ENCODE peak calls at places on chromosomes 2 and 18, in ten cellular contexts. Y, L, C, W, E, D, G, X, V and Q are unnamed samples.

GRCh38 chr2:62222674-62223073 is 26.8 kb downstream of the B3GNT2 start:
- DNase-seq in X (no peak), G (no peak), W (no peak), Y (no peak), E (peak), V (no peak), C (no peak), L (no peak), D (no peak), Q (no peak)

GRCh38 chr18:24972577-24972976 is 379.4 kb downstream of the ZNF521 start:
- DNase-seq in L (no peak), V (no peak), C (no peak), G (no peak), X (no peak), Y (no peak), W (no peak), D (no peak), E (no peak), Q (no peak)

GRCh38 chr18:13003466-13003896 is 12.3 kb downstream of the CEP192 start:
- DNase-seq in E (no peak), Y (no peak), V (peak), G (no peak), D (peak), X (no peak), L (peak), C (peak), W (no peak), Q (peak)

GRCh38 chr2:17319090-17319489 is 199.2 kb downstream of the RAD51AP2 start:
- DNase-seq in C (no peak), E (no peak), W (no peak), X (no peak), G (no peak), D (no peak), Y (no peak), V (no peak), L (no peak), Q (no peak)

GRCh38 chr2:165970663-165971062 is 17.1 kb upstream of the TTC21B start:
- DNase-seq in G (no peak), Y (no peak), V (no peak), L (no peak), X (no peak), D (no peak), C (no peak), E (no peak), W (no peak), Q (no peak)

GRCh38 chr2:240200230-240201051 is 60.0 kb upstream of the OTOS start:
- DNase-seq in V (no peak), G (no peak), Y (no peak), E (no peak), C (no peak), D (peak), W (no peak), X (no peak), L (no peak), Q (no peak)

GRCh38 chr2:217065695-217066405 is 206.0 kb upstream of the TNP1 start:
- DNase-seq in L (no peak), D (peak), V (no peak), E (no peak), C (peak), G (no peak), Y (no peak), X (no peak), W (no peak), Q (no peak)

GRCh38 chr2:102304268-102304667 is 7.1 kb upstream of the IL1RL1 start:
- DNase-seq in E (no peak), L (no peak), Y (no peak), D (peak), V (no peak), G (no peak), W (no peak), X (no peak), C (no peak), Q (no peak)

GRCh38 chr2:220034356-220035121 is 407.1 kb downstream of the SLC4A3 start:
- DNase-seq in G (no peak), V (no peak), D (peak), C (no peak), L (no peak), Y (no peak), E (no peak), W (no peak), X (no peak), Q (no peak)

GRCh38 chr2:43057026-43057741 is 169.2 kb downstream of the ZFP36L2 start:
- DNase-seq in Y (no peak), L (no peak), V (no peak), G (peak), E (no peak), W (no peak), X (no peak), D (no peak), C (no peak), Q (no peak)

GRCh38 chr2:158486970-158487325 is 30.2 kb downstream of the PKP4 start:
- DNase-seq in C (no peak), Y (no peak), G (no peak), D (peak), V (no peak), W (no peak), L (peak), E (no peak), X (no peak), Q (no peak)

GRCh38 chr2:53787255-53787910 is 539 bp downstream of the ERLEC1 start:
- DNase-seq in X (no peak), L (peak), V (peak), E (no peak), W (no peak), C (peak), G (no peak), D (peak), Y (no peak), Q (no peak)

GRCh38 chr18:73733806-73734314 is 413.8 kb downstream of the FBXO15 start:
- DNase-seq in L (no peak), E (no peak), X (no peak), C (no peak), D (no peak), W (no peak), G (no peak), Y (no peak), V (no peak), Q (no peak)

GRCh38 chr2:235843591-235844395 is 324.4 kb downstream of the GBX2 start:
- DNase-seq in G (peak), W (no peak), V (no peak), Y (no peak), L (no peak), C (no peak), D (no peak), X (no peak), E (no peak), Q (no peak)

GRCh38 chr2:45282646-45283045 is 273.4 kb upstream of the SIX2 start:
- DNase-seq in W (no peak), D (no peak), E (no peak), L (no peak), C (no peak), G (no peak), Y (no peak), X (no peak), V (no peak), Q (no peak)

GRCh38 chr2:227406177-227407031 is 18.7 kb upstream of the SCYGR1 start:
- DNase-seq in W (peak), G (peak), E (no peak), L (peak), V (peak), D (peak), C (peak), Y (no peak), X (no peak), Q (no peak)

GRCh38 chr2:143787674-143788073 is 658.5 kb downstream of the ARHGAP15 start:
- DNase-seq in L (no peak), D (no peak), W (no peak), V (no peak), X (no peak), G (no peak), C (no peak), Y (no peak), E (no peak), Q (no peak)

GRCh38 chr18:1392046-1392445 is 487.4 kb downstream of the ADCYAP1 start:
- DNase-seq in E (no peak), Y (no peak), D (no peak), C (no peak), X (no peak), L (no peak), G (no peak), W (no peak), V (no peak), Q (no peak)

GRCh38 chr2:80002112-80002511 is 302.4 kb downstream of the LRRTM1 start:
- DNase-seq in Y (no peak), C (no peak), G (no peak), E (no peak), V (no peak), L (no peak), W (no peak), D (no peak), X (no peak), Q (no peak)

GRCh38 chr2:9279426-9279825 is 72.8 kb downstream of the ASAP2 start:
- DNase-seq in E (no peak), C (no peak), W (no peak), V (no peak), D (no peak), L (no peak), Y (no peak), G (no peak), X (no peak), Q (no peak)

GRCh38 chr18:11729556-11729955 is 40.5 kb downstream of the GNAL start:
- DNase-seq in G (no peak), D (no peak), V (no peak), L (no peak), E (no peak), C (no peak), Y (no peak), W (no peak), X (no peak), Q (no peak)

GRCh38 chr2:179745615-179746263 is 115.7 kb downstream of the ZNF385B start:
- DNase-seq in D (peak), V (no peak), G (no peak), L (no peak), X (no peak), W (no peak), C (no peak), Y (no peak), E (no peak), Q (no peak)

GRCh38 chr2:237264480-237265219 is 149.3 kb downstream of the COL6A3 start:
- DNase-seq in E (no peak), G (no peak), V (no peak), D (peak), L (no peak), W (no peak), X (no peak), Y (no peak), C (no peak), Q (no peak)

GRCh38 chr18:79524181-79525078 is 128.7 kb downstream of the NFATC1 start:
- DNase-seq in X (no peak), Y (no peak), C (no peak), D (no peak), V (peak), W (no peak), E (peak), G (no peak), L (no peak), Q (peak)

GRCh38 chr2:160329196-160329595 is 129.1 kb upstream of the ITGB6 start:
- DNase-seq in Y (no peak), W (no peak), X (no peak), V (no peak), D (no peak), C (no peak), E (no peak), L (no peak), G (no peak), Q (no peak)

GRCh38 chr2:19256239-19256638 is 102.2 kb downstream of the OSR1 start:
- DNase-seq in D (peak), W (no peak), C (peak), X (no peak), V (no peak), E (no peak), L (no peak), Y (no peak), G (no peak), Q (no peak)

GRCh38 chr2:15730545-15731212 is 139.0 kb downstream of the DDX1 start:
- DNase-seq in X (no peak), L (peak), W (peak), V (no peak), D (peak), Y (no peak), C (peak), G (peak), E (no peak), Q (no peak)

GRCh38 chr2:105510761-105511669 is 112.2 kb upstream of the FHL2 start:
- DNase-seq in X (no peak), W (no peak), C (peak), E (no peak), V (no peak), G (no peak), L (no peak), D (peak), Y (no peak), Q (no peak)

GRCh38 chr2:63699549-63699839 is 110.7 kb downstream of the MDH1 start:
- DNase-seq in C (no peak), E (no peak), G (no peak), V (no peak), L (no peak), D (peak), Y (no peak), X (no peak), W (no peak), Q (no peak)

GRCh38 chr18:55097406-55098170 is 138.3 kb upstream of the CCDC68 start:
- DNase-seq in D (peak), X (peak), E (no peak), W (no peak), G (no peak), L (no peak), Y (no peak), V (no peak), C (peak), Q (no peak)

GRCh38 chr18:48310999-48311398 is 98.2 kb downstream of the ZBTB7C start:
- DNase-seq in X (no peak), Y (no peak), L (no peak), G (no peak), E (no peak), C (no peak), D (no peak), W (no peak), V (no peak), Q (no peak)

GRCh38 chr18:54392621-54393023 is 34.9 kb downstream of the C18orf54 start:
- DNase-seq in X (no peak), Y (no peak), L (peak), C (peak), D (peak), E (no peak), W (no peak), V (peak), G (peak), Q (no peak)

GRCh38 chr2:230895536-230896345 is 29.3 kb downstream of the GPR55 start:
- DNase-seq in X (no peak), V (no peak), W (peak), D (no peak), E (no peak), C (no peak), Y (no peak), L (no peak), G (no peak), Q (no peak)

GRCh38 chr18:67551146-67551545 is 34.6 kb upstream of the DSEL start:
- DNase-seq in G (no peak), Y (no peak), D (no peak), C (no peak), W (no peak), V (no peak), L (no peak), E (no peak), X (no peak), Q (no peak)

GRCh38 chr2:71277536-71278103 is 50.7 kb upstream of the PAIP2B start:
- DNase-seq in V (peak), E (peak), L (peak), Y (no peak), G (peak), C (peak), D (peak), X (no peak), W (peak), Q (no peak)

GRCh38 chr2:232375164-232375563 is 3.4 kb upstream of the ALPP start:
- DNase-seq in W (no peak), C (no peak), V (no peak), G (no peak), D (no peak), X (no peak), Y (no peak), L (no peak), E (no peak), Q (no peak)

GRCh38 chr18:2907459-2908145 is 60.8 kb downstream of the EMILIN2 start:
- DNase-seq in D (peak), L (no peak), C (no peak), V (peak), E (no peak), G (no peak), X (no peak), Y (no peak), W (no peak), Q (peak)

GRCh38 chr2:132627542-132627941 is 42.5 kb downstream of the LYPD1 start:
- DNase-seq in G (no peak), E (no peak), L (no peak), V (no peak), X (no peak), Y (no peak), W (no peak), C (no peak), D (peak), Q (no peak)